ENCODE peak calls at places on chromosome 22, in eight cellular contexts. H is CD8-positive, alpha-beta memory T cell; Z is upper lobe of right lung; P is HCT116; X is stomach; W is thoracic aorta; O is lung; V is pancreas. U is an unnamed sample.
A peak's percentile ranks its signal among the peaks of the same experiment; 100 is the strongest.

GRCh38 chr22:26617251-26618199 is at the start of gene CRYBB1:
- DNase-seq in H (no peak), Z (no peak), V (no peak), O (no peak), X (no peak), W (no peak), P (no peak), U (peak; percentile 58)

GRCh38 chr22:29209624-29209929 is 3.9 kb downstream of the EMID1 start:
- DNase-seq in P (no peak), V (no peak), H (no peak), O (no peak), Z (no peak), X (no peak), W (no peak), U (no peak)

GRCh38 chr22:49825944-49826602 is 1.6 kb downstream of the BRD1 start:
- DNase-seq in H (peak; percentile 69), Z (no peak), P (no peak), V (no peak), X (peak; percentile 40), O (no peak), W (no peak), U (no peak)

GRCh38 chr22:33865248-33865647 is 55.0 kb downstream of the LARGE1 start:
- DNase-seq in X (no peak), Z (no peak), W (no peak), O (no peak), H (no peak), P (no peak), V (no peak), U (no peak)

GRCh38 chr22:23270212-23270733 is 90.0 kb downstream of the BCR start:
- DNase-seq in H (no peak), V (no peak), W (no peak), Z (no peak), X (no peak), O (no peak), P (no peak), U (no peak)

GRCh38 chr22:24727218-24727851 is 47.2 kb downstream of the PIWIL3 start:
- DNase-seq in P (peak; percentile 72), W (no peak), H (no peak), X (peak; percentile 48), O (no peak), Z (no peak), V (no peak), U (no peak)

GRCh38 chr22:19139001-19139356 is 5.5 kb downstream of the ESS2 start:
- DNase-seq in V (no peak), O (no peak), H (no peak), P (no peak), W (no peak), Z (no peak), X (no peak), U (no peak)

GRCh38 chr22:20463324-20464095 is 25.9 kb upstream of the SCARF2 start:
- DNase-seq in X (no peak), O (no peak), Z (peak; percentile 19), P (no peak), H (peak; percentile 62), W (no peak), V (no peak), U (peak; percentile 77)

GRCh38 chr22:44184006-44184405 is 3.3 kb downstream of the PARVG start:
- DNase-seq in O (no peak), P (no peak), X (no peak), W (no peak), H (no peak), Z (no peak), V (no peak), U (no peak)

GRCh38 chr22:50691521-50691920 is 18.9 kb downstream of the SHANK3 start:
- DNase-seq in X (no peak), V (no peak), W (no peak), O (no peak), Z (no peak), P (peak; percentile 29), H (peak; percentile 22), U (no peak)

GRCh38 chr22:23675502-23676415 is 15.1 kb upstream of the RGL4 start:
- DNase-seq in X (peak; percentile 86), H (no peak), O (peak; percentile 42), Z (peak; percentile 72), P (no peak), W (no peak), V (peak; percentile 45), U (peak; percentile 85)

GRCh38 chr22:27226666-27227065 is 569.3 kb downstream of the MIAT start:
- DNase-seq in W (no peak), P (no peak), O (no peak), Z (no peak), V (no peak), X (no peak), H (no peak), U (no peak)

GRCh38 chr22:49052023-49052538 is 775.6 kb downstream of the BRD1 start:
- DNase-seq in X (no peak), W (no peak), Z (peak; percentile 58), P (no peak), O (no peak), V (no peak), H (no peak), U (no peak)

GRCh38 chr22:35227248-35227647 is 30.0 kb upstream of the HMGXB4 start:
- DNase-seq in X (no peak), O (no peak), Z (no peak), W (no peak), V (no peak), H (no peak), P (no peak), U (no peak)

GRCh38 chr22:49934144-49934890 is 15.9 kb downstream of the CRELD2 start:
- DNase-seq in Z (peak; percentile 92), V (peak; percentile 88), X (peak; percentile 83), W (no peak), H (peak; percentile 35), P (no peak), O (peak; percentile 80), U (peak; percentile 81)

GRCh38 chr22:46453829-46454220 is 83.6 kb downstream of the CELSR1 start:
- DNase-seq in O (no peak), P (no peak), W (no peak), H (no peak), X (no peak), Z (no peak), V (no peak), U (no peak)

GRCh38 chr22:46450931-46451660 is 86.3 kb downstream of the CELSR1 start:
- DNase-seq in V (no peak), O (peak; percentile 41), W (no peak), X (peak; percentile 45), H (no peak), P (no peak), Z (no peak), U (no peak)

GRCh38 chr22:46451741-46452140 is 85.7 kb downstream of the CELSR1 start:
- DNase-seq in P (no peak), Z (no peak), V (no peak), O (no peak), H (no peak), X (no peak), W (no peak), U (no peak)

GRCh38 chr22:46453006-46453828 is 84.2 kb downstream of the CELSR1 start:
- DNase-seq in V (peak; percentile 11), W (no peak), Z (no peak), O (no peak), P (no peak), X (peak; percentile 85), H (no peak), U (no peak)

DNA sequence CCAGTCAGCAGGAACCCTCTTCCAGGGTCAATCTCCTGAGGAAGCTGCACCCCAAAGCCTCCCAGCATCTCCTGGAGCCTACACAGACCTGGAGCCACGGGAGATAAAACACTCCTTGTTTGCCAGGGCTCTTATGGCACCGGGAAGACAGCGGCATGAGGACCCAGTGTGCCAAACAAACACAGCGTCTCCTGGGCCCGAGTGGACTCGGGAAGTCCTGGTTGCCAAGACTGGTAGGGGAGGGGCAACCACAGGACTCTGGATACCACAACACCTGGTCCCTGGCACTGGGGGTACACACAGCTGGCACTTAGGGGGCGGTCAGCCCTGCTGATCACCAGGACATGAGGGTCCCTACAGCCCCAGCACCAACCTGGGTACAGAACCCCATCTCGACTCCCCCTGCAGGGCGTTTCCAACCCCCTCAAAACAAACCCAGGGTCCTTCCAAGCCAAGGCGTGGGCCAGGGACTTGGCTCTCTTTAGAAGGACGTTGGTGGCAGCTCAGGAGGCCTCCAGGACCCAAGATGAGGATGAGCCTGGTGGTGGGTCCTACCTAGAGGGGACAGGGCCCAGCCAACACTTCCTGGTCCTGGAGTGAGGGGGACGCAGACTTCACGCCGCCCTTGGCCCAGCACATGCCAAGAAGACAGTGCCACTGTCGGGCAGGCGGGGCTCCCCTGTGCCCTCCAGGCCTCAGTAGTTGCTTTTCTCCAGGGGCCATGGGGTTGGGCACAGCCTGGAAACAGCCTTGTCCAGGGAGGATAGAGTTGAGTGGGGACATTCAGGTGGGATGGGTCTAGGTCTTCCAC is 85.0 kb downstream of the CELSR1 start:
- DNase-seq in V (no peak), Z (no peak), H (no peak), W (no peak), X (peak; percentile 59), O (no peak), P (no peak), U (no peak)
- H3K4me1 ChIP-seq in V (no peaks in the 10 kb centered on the region), Z (peaks cover 21% of the 10 kb centered on the region), H (no peaks in the 10 kb centered on the region), W (no peaks in the 10 kb centered on the region), X (peaks cover 39% of the 10 kb centered on the region), O (no peaks in the 10 kb centered on the region), P (peaks cover 17% of the 10 kb centered on the region), U (no peaks in the 10 kb centered on the region)

DNA sequence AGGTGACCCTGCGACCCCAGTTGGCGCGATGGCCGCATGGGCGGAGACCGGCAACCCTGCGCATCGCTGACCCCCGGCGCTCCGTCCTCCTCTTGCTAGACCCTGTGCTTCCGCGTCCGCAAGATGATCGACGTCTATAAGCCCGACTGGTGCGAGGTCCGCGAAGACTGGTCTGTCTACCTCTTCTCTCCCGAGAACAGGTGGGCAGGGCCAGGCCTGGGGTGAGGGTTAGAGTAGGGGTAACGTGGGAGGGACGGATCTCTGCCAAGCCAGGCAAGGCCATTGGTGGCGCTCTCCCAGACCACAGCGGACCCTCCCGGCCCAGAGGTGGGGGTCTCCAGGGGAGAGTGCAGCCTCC is 92.1 kb downstream of the CACNA1I start:
- DNase-seq in O (no peak), V (no peak), X (no peak), Z (no peak), W (no peak), H (no peak), P (no peak), U (no peak)
- H3K27me3 ChIP-seq in O (no peaks in the 10 kb centered on the region), V (no peaks in the 10 kb centered on the region), X (peaks cover 59% of the 10 kb centered on the region), Z (peaks cover 61% of the 10 kb centered on the region), W (no peaks in the 10 kb centered on the region), H (peaks cover 9% of the 10 kb centered on the region), P (no peaks in the 10 kb centered on the region), U (peaks cover 84% of the 10 kb centered on the region)

GRCh38 chr22:17120281-17120680 is 879 bp downstream of the TMEM121B start:
- DNase-seq in X (peak; percentile 51), V (peak; percentile 64), H (peak; percentile 50), Z (peak; percentile 78), W (no peak), O (no peak), P (no peak), U (peak; percentile 82)
- H3K4me3 ChIP-seq in X (peak overlapping the region; percentile 70), V (peak overlapping the region; percentile 63), H (no peak overlapping the region), Z (no peak overlapping the region), W (no peak overlapping the region), O (peak overlapping the region; percentile 24), P (no peak overlapping the region), U (peak overlapping the region; percentile 79)

DNA sequence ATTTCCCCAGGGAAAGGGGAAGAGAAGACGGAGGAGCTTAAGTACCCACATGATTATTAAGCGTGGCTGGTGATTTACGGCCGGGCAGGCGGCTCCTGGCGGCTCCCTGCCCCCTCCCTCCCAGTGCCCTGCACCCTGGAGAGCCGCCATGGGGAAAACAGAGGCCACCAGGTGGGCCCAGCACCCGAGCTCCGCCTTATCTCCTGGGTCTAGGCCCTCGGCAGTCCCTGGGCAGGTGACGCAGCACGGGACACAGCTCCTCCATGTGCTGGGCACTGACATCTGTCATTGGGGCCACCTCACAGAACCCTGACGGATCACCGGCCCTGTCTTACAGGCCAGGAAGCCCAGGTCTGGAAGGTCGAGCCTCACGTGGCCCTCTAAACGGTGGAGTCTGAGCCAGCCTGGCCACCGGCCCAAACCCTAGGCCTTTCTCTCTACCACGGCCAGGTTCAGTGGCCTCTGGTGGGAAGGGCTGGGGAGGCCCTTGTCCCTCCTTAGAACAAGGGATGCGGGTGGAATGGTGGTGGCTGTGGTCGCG is 60.2 kb upstream of the PPARA start:
- DNase-seq in X (peak; percentile 85), V (peak; percentile 91), Z (peak; percentile 65), W (no peak), O (no peak), P (no peak), H (no peak), U (peak; percentile 69)
- H3K4me1 ChIP-seq in X (peaks cover 100% of the 10 kb centered on the region), V (peaks cover 72% of the 10 kb centered on the region), Z (peaks cover 96% of the 10 kb centered on the region), W (peaks cover 65% of the 10 kb centered on the region), O (peaks cover 15% of the 10 kb centered on the region), P (peaks cover 15% of the 10 kb centered on the region), H (no peaks in the 10 kb centered on the region), U (peaks cover 98% of the 10 kb centered on the region)

U was measured in psoas muscle.